ENCODE peak calls at places on chromosomes 11 and 22, in six cellular contexts. One of them, this sample, is unnamed.

GRCh38 chr22:27588273-27588672 is 213.3 kb downstream of the MN1 start:
- DNase-seq in heart left ventricle: no peak
- DNase-seq in stimulated activated CD4-positive, alpha-beta T cell treated with anti-CD3 and anti-CD28 coated beads, Interleukin-1b, Interleukin-23, amount 100 ng/mL, for 24 hours: no peak
- DNase-seq in non-pigmented ciliary epithelial cell: no peak
- DNase-seq in substantia nigra: no peak
- DNase-seq in astrocyte of the hippocampus: no peak
- DNase-seq in this sample: no peak

GRCh38 chr11:46332568-46333128 is 14.6 kb upstream of the DGKZ start:
- DNase-seq in substantia nigra: no peak
- DNase-seq in non-pigmented ciliary epithelial cell: no peak
- DNase-seq in stimulated activated CD4-positive, alpha-beta T cell treated with anti-CD3 and anti-CD28 coated beads, Interleukin-1b, Interleukin-23, amount 100 ng/mL, for 24 hours: no peak
- DNase-seq in heart left ventricle: no peak
- DNase-seq in astrocyte of the hippocampus: no peak
- DNase-seq in this sample: no peak

GRCh38 chr11:130712480-130712879 is 203.8 kb downstream of the SNX19 start:
- DNase-seq in non-pigmented ciliary epithelial cell: no peak
- DNase-seq in astrocyte of the hippocampus: no peak
- DNase-seq in heart left ventricle: no peak
- DNase-seq in stimulated activated CD4-positive, alpha-beta T cell treated with anti-CD3 and anti-CD28 coated beads, Interleukin-1b, Interleukin-23, amount 100 ng/mL, for 24 hours: no peak
- DNase-seq in substantia nigra: no peak
- DNase-seq in this sample: no peak

GRCh38 chr22:18068381-18068988 is 9.3 kb upstream of the PEX26 start:
- DNase-seq in stimulated activated CD4-positive, alpha-beta T cell treated with anti-CD3 and anti-CD28 coated beads, Interleukin-1b, Interleukin-23, amount 100 ng/mL, for 24 hours: no peak
- DNase-seq in substantia nigra: no peak
- DNase-seq in heart left ventricle: no peak
- DNase-seq in astrocyte of the hippocampus: peak
- DNase-seq in non-pigmented ciliary epithelial cell: no peak
- DNase-seq in this sample: no peak

GRCh38 chr11:5694642-5695041 is 5.1 kb downstream of the TRIM22 start:
- DNase-seq in astrocyte of the hippocampus: no peak
- DNase-seq in substantia nigra: no peak
- DNase-seq in stimulated activated CD4-positive, alpha-beta T cell treated with anti-CD3 and anti-CD28 coated beads, Interleukin-1b, Interleukin-23, amount 100 ng/mL, for 24 hours: no peak
- DNase-seq in heart left ventricle: no peak
- DNase-seq in non-pigmented ciliary epithelial cell: no peak
- DNase-seq in this sample: no peak

GRCh38 chr11:10309163-10310093 is 4.6 kb downstream of the ADM start:
- DNase-seq in non-pigmented ciliary epithelial cell: no peak
- DNase-seq in stimulated activated CD4-positive, alpha-beta T cell treated with anti-CD3 and anti-CD28 coated beads, Interleukin-1b, Interleukin-23, amount 100 ng/mL, for 24 hours: no peak
- DNase-seq in substantia nigra: peak
- DNase-seq in astrocyte of the hippocampus: peak
- DNase-seq in heart left ventricle: peak
- DNase-seq in this sample: no peak

GRCh38 chr11:117621226-117621625 is 175.8 kb downstream of the DSCAML1 start:
- DNase-seq in heart left ventricle: no peak
- DNase-seq in non-pigmented ciliary epithelial cell: no peak
- DNase-seq in astrocyte of the hippocampus: peak
- DNase-seq in substantia nigra: no peak
- DNase-seq in stimulated activated CD4-positive, alpha-beta T cell treated with anti-CD3 and anti-CD28 coated beads, Interleukin-1b, Interleukin-23, amount 100 ng/mL, for 24 hours: no peak
- DNase-seq in this sample: no peak

GRCh38 chr11:46890665-46891064 is 27.7 kb downstream of the LRP4 start:
- DNase-seq in stimulated activated CD4-positive, alpha-beta T cell treated with anti-CD3 and anti-CD28 coated beads, Interleukin-1b, Interleukin-23, amount 100 ng/mL, for 24 hours: no peak
- DNase-seq in substantia nigra: no peak
- DNase-seq in heart left ventricle: no peak
- DNase-seq in non-pigmented ciliary epithelial cell: no peak
- DNase-seq in astrocyte of the hippocampus: peak
- DNase-seq in this sample: no peak

GRCh38 chr11:78562398-78562797 is 12.3 kb downstream of the NARS2 start:
- DNase-seq in stimulated activated CD4-positive, alpha-beta T cell treated with anti-CD3 and anti-CD28 coated beads, Interleukin-1b, Interleukin-23, amount 100 ng/mL, for 24 hours: no peak
- DNase-seq in non-pigmented ciliary epithelial cell: no peak
- DNase-seq in astrocyte of the hippocampus: peak
- DNase-seq in substantia nigra: no peak
- DNase-seq in heart left ventricle: no peak
- DNase-seq in this sample: no peak

GRCh38 chr11:130487390-130488186 is 39.1 kb downstream of the ADAMTS15 start:
- DNase-seq in substantia nigra: no peak
- DNase-seq in heart left ventricle: no peak
- DNase-seq in stimulated activated CD4-positive, alpha-beta T cell treated with anti-CD3 and anti-CD28 coated beads, Interleukin-1b, Interleukin-23, amount 100 ng/mL, for 24 hours: no peak
- DNase-seq in astrocyte of the hippocampus: no peak
- DNase-seq in non-pigmented ciliary epithelial cell: no peak
- DNase-seq in this sample: no peak

GRCh38 chr11:62542111-62542745 is 4.4 kb downstream of the AHNAK start:
- DNase-seq in non-pigmented ciliary epithelial cell: no peak
- DNase-seq in stimulated activated CD4-positive, alpha-beta T cell treated with anti-CD3 and anti-CD28 coated beads, Interleukin-1b, Interleukin-23, amount 100 ng/mL, for 24 hours: no peak
- DNase-seq in substantia nigra: no peak
- DNase-seq in heart left ventricle: no peak
- DNase-seq in astrocyte of the hippocampus: no peak
- DNase-seq in this sample: no peak

GRCh38 chr11:6864436-6864835 is 1.6 kb downstream of the OR10A2 start:
- DNase-seq in non-pigmented ciliary epithelial cell: peak
- DNase-seq in heart left ventricle: no peak
- DNase-seq in astrocyte of the hippocampus: no peak
- DNase-seq in stimulated activated CD4-positive, alpha-beta T cell treated with anti-CD3 and anti-CD28 coated beads, Interleukin-1b, Interleukin-23, amount 100 ng/mL, for 24 hours: no peak
- DNase-seq in substantia nigra: no peak
- DNase-seq in this sample: no peak

GRCh38 chr22:19961201-19961580 is 19.6 kb upstream of the TXNRD2 start:
- DNase-seq in substantia nigra: no peak
- DNase-seq in heart left ventricle: peak
- DNase-seq in stimulated activated CD4-positive, alpha-beta T cell treated with anti-CD3 and anti-CD28 coated beads, Interleukin-1b, Interleukin-23, amount 100 ng/mL, for 24 hours: no peak
- DNase-seq in non-pigmented ciliary epithelial cell: no peak
- DNase-seq in astrocyte of the hippocampus: no peak
- DNase-seq in this sample: no peak

GRCh38 chr11:111819161-111820058 is 52.0 kb downstream of the ALG9 start:
- DNase-seq in substantia nigra: no peak
- DNase-seq in astrocyte of the hippocampus: peak
- DNase-seq in stimulated activated CD4-positive, alpha-beta T cell treated with anti-CD3 and anti-CD28 coated beads, Interleukin-1b, Interleukin-23, amount 100 ng/mL, for 24 hours: no peak
- DNase-seq in non-pigmented ciliary epithelial cell: peak
- DNase-seq in heart left ventricle: no peak
- DNase-seq in this sample: no peak

GRCh38 chr11:23041104-23041503 is 180.8 kb upstream of the CCDC179 start:
- DNase-seq in astrocyte of the hippocampus: no peak
- DNase-seq in non-pigmented ciliary epithelial cell: no peak
- DNase-seq in substantia nigra: no peak
- DNase-seq in stimulated activated CD4-positive, alpha-beta T cell treated with anti-CD3 and anti-CD28 coated beads, Interleukin-1b, Interleukin-23, amount 100 ng/mL, for 24 hours: no peak
- DNase-seq in heart left ventricle: no peak
- DNase-seq in this sample: no peak

GRCh38 chr11:61019818-61020405 is 48.4 kb downstream of the CD6 start:
- DNase-seq in stimulated activated CD4-positive, alpha-beta T cell treated with anti-CD3 and anti-CD28 coated beads, Interleukin-1b, Interleukin-23, amount 100 ng/mL, for 24 hours: no peak
- DNase-seq in non-pigmented ciliary epithelial cell: no peak
- DNase-seq in heart left ventricle: no peak
- DNase-seq in astrocyte of the hippocampus: no peak
- DNase-seq in substantia nigra: no peak
- DNase-seq in this sample: no peak

This sample was measured in epithelial cell of proximal tubule.